ENCODE peak calls at places on chromosome 18, in eight cellular contexts. U is SHP77; J is NCI-H1105; T is NCI-H748 treated with DMSO at 0.1 percent for 48 hours; S is AG04450; I is lower lobe of right lung; Z is left cardiac atrium; K is activated naive CD8-positive, alpha-beta T cell treated with anti-CD3 and anti-CD28 coated beads, Interleukin-2, amount 50 U/mL, for 24 hours. E is an unnamed sample.
A peak's percentile ranks its signal among the peaks of the same experiment; 100 is the strongest.

GRCh38 chr18:79847606-79848293 is 50.0 kb downstream of the KCNG2 start:
- DNase-seq in U (no peak), K (no peak), T (no peak), J (no peak), Z (no peak), I (no peak), S (no peak), E (no peak)

GRCh38 chr18:35171315-35171987 is 69.4 kb upstream of the ZNF397 start:
- DNase-seq in K (no peak), J (no peak), Z (no peak), S (no peak), I (no peak), U (no peak), T (no peak), E (no peak)

GRCh38 chr18:11671156-11671555 is 17.9 kb upstream of the GNAL start:
- DNase-seq in I (no peak), T (no peak), U (no peak), Z (no peak), S (no peak), J (no peak), K (no peak), E (no peak)

GRCh38 chr18:5909130-5909529 is 13.8 kb upstream of the TMEM200C start:
- DNase-seq in J (no peak), U (no peak), K (no peak), Z (no peak), T (no peak), S (no peak), I (no peak), E (no peak)

GRCh38 chr18:21735452-21736015 is 5.1 kb upstream of the MIB1 start:
- DNase-seq in Z (peak; percentile 53), S (no peak), I (peak; percentile 72), J (no peak), U (peak; percentile 74), K (no peak), T (peak; percentile 40), E (peak; percentile 73)

GRCh38 chr18:49023281-49023937 is 72.6 kb upstream of the SMAD7 start:
- DNase-seq in Z (peak; percentile 18), K (no peak), T (no peak), S (no peak), I (no peak), J (no peak), U (no peak), E (no peak)

GRCh38 chr18:63207825-63208224 is 111.7 kb downstream of the BCL2 start:
- DNase-seq in U (peak; percentile 57), Z (no peak), J (peak; percentile 59), K (no peak), S (no peak), T (peak; percentile 92), I (no peak), E (no peak)

GRCh38 chr18:12324991-12325725 is 17.1 kb downstream of the TUBB6 start:
- DNase-seq in T (no peak), I (no peak), Z (no peak), S (no peak), J (no peak), U (no peak), K (no peak), E (no peak)

GRCh38 chr18:62346327-62347090 is 21.4 kb downstream of the TNFRSF11A start:
- DNase-seq in J (no peak), I (no peak), U (no peak), K (no peak), Z (no peak), T (no peak), S (no peak), E (no peak)

GRCh38 chr18:63454497-63454896 is 22.3 kb upstream of the SERPINB5 start:
- DNase-seq in U (no peak), I (no peak), J (no peak), S (no peak), Z (no peak), K (no peak), T (no peak), E (no peak)

GRCh38 chr18:54783100-54783499 is 45.2 kb upstream of the RAB27B start:
- DNase-seq in J (no peak), Z (no peak), S (no peak), K (no peak), U (no peak), T (no peak), I (no peak), E (no peak)

GRCh38 chr18:67590571-67591141 is 74.1 kb upstream of the DSEL start:
- DNase-seq in Z (no peak), I (no peak), T (no peak), U (no peak), J (peak; percentile 49), S (no peak), K (no peak), E (no peak)

GRCh38 chr18:8765692-8766463 is 60.5 kb downstream of the MTCL1 start:
- DNase-seq in U (no peak), Z (no peak), I (no peak), J (no peak), T (no peak), S (no peak), K (no peak), E (no peak)

GRCh38 chr18:12606592-12607315 is 51.2 kb downstream of the SPIRE1 start:
- DNase-seq in Z (no peak), S (peak; percentile 27), I (no peak), K (no peak), J (no peak), U (no peak), T (no peak), E (no peak)

GRCh38 chr18:61991201-61991600 is 98.4 kb upstream of the RNF152 start:
- DNase-seq in I (no peak), T (no peak), S (no peak), J (no peak), U (no peak), Z (peak; percentile 23), K (no peak), E (no peak)

GRCh38 chr18:32549248-32549842 is 78.7 kb upstream of the GAREM1 start:
- DNase-seq in I (peak; percentile 51), U (peak; percentile 69), S (no peak), Z (peak; percentile 39), J (peak; percentile 79), K (peak; percentile 31), T (peak; percentile 78), E (peak; percentile 45)

GRCh38 chr18:34222396-34223163 is 2.1 kb downstream of the NOL4 start:
- DNase-seq in T (peak; percentile 79), K (peak; percentile 1), U (peak; percentile 75), S (no peak), I (peak; percentile 47), J (peak; percentile 65), Z (peak; percentile 28), E (no peak)

GRCh38 chr18:44170208-44170880 is 510.3 kb upstream of the SETBP1 start:
- DNase-seq in T (no peak), J (no peak), S (no peak), I (no peak), K (no peak), Z (no peak), U (no peak), E (no peak)

GRCh38 chr18:48105317-48105716 is 174.9 kb upstream of the SMAD2 start:
- DNase-seq in S (no peak), I (no peak), J (no peak), Z (no peak), U (no peak), K (no peak), T (no peak), E (no peak)

GRCh38 chr18:37956902-37957301 is 391.3 kb upstream of the CELF4 start:
- DNase-seq in T (no peak), K (no peak), U (no peak), J (no peak), I (no peak), Z (no peak), S (no peak), E (no peak)

GRCh38 chr18:71405142-71405806 is 1116.4 kb downstream of the SOCS6 start:
- DNase-seq in T (no peak), U (no peak), J (no peak), I (no peak), S (no peak), Z (no peak), K (no peak), E (no peak)

GRCh38 chr18:75439356-75439755 is 11.9 kb upstream of the SMIM21 start:
- DNase-seq in I (no peak), T (no peak), U (no peak), S (no peak), K (no peak), J (no peak), Z (no peak), E (no peak)

GRCh38 chr18:9792565-9793226 is 84.6 kb downstream of the RAB31 start:
- DNase-seq in I (no peak), J (no peak), S (no peak), K (peak; percentile 46), Z (no peak), T (no peak), U (no peak), E (peak; percentile 71)

GRCh38 chr18:23493654-23494053 is 9.7 kb upstream of the RMC1 start:
- DNase-seq in Z (no peak), T (no peak), J (no peak), K (no peak), S (no peak), U (no peak), I (no peak), E (no peak)

GRCh38 chr18:73940721-73941120 is 206.9 kb downstream of the FBXO15 start:
- DNase-seq in J (no peak), U (no peak), T (no peak), I (no peak), Z (no peak), S (no peak), K (no peak), E (no peak)

E was measured in K562.